ENCODE peak calls at places on chromosome 1, in nine cellular contexts. One of them, this sample, is unnamed.

GRCh38 chr1:211577277-211577825 is 1.6 kb downstream of the SLC30A1 start:
- DNase-seq in CD4-positive, alpha-beta memory T cell: no peak
- DNase-seq in heart right ventricle: no peak
- DNase-seq in cardiac muscle cell: no peak
- DNase-seq in right cardiac atrium: no peak
- DNase-seq in effector memory CD4-positive, alpha-beta T cell: no peak
- DNase-seq in naive thymus-derived CD4-positive, alpha-beta T cell: no peak
- DNase-seq in neuronal stem cell: no peak
- DNase-seq in PC-3: peak; percentile 33
- DNase-seq in this sample: no peak

GRCh38 chr1:113141650-113142473 is 68.9 kb downstream of the LRIG2 start:
- DNase-seq in CD4-positive, alpha-beta memory T cell: no peak
- DNase-seq in heart right ventricle: no peak
- DNase-seq in cardiac muscle cell: peak; percentile 66
- DNase-seq in right cardiac atrium: no peak
- DNase-seq in effector memory CD4-positive, alpha-beta T cell: no peak
- DNase-seq in naive thymus-derived CD4-positive, alpha-beta T cell: no peak
- DNase-seq in neuronal stem cell: no peak
- DNase-seq in PC-3: peak; percentile 64
- DNase-seq in this sample: no peak

GRCh38 chr1:87393437-87394085 is 64.9 kb downstream of the LMO4 start:
- DNase-seq in CD4-positive, alpha-beta memory T cell: no peak
- DNase-seq in heart right ventricle: no peak
- DNase-seq in cardiac muscle cell: no peak
- DNase-seq in right cardiac atrium: no peak
- DNase-seq in effector memory CD4-positive, alpha-beta T cell: no peak
- DNase-seq in naive thymus-derived CD4-positive, alpha-beta T cell: no peak
- DNase-seq in neuronal stem cell: no peak
- DNase-seq in PC-3: no peak
- DNase-seq in this sample: no peak

GRCh38 chr1:78715181-78715661 is 65.6 kb downstream of the IFI44 start:
- DNase-seq in CD4-positive, alpha-beta memory T cell: no peak
- DNase-seq in heart right ventricle: no peak
- DNase-seq in cardiac muscle cell: no peak
- DNase-seq in right cardiac atrium: no peak
- DNase-seq in effector memory CD4-positive, alpha-beta T cell: no peak
- DNase-seq in naive thymus-derived CD4-positive, alpha-beta T cell: no peak
- DNase-seq in neuronal stem cell: no peak
- DNase-seq in PC-3: peak; percentile 25
- DNase-seq in this sample: no peak

GRCh38 chr1:64823691-64824476 is 79.0 kb downstream of the RAVER2 start:
- DNase-seq in CD4-positive, alpha-beta memory T cell: peak; percentile 63
- DNase-seq in heart right ventricle: peak; percentile 77
- DNase-seq in cardiac muscle cell: peak; percentile 86
- DNase-seq in right cardiac atrium: peak; percentile 68
- DNase-seq in effector memory CD4-positive, alpha-beta T cell: peak; percentile 27
- DNase-seq in naive thymus-derived CD4-positive, alpha-beta T cell: peak; percentile 65
- DNase-seq in neuronal stem cell: peak; percentile 67
- DNase-seq in PC-3: peak; percentile 84
- DNase-seq in this sample: no peak

GRCh38 chr1:59972216-59972924 is 45.8 kb upstream of the CYP2J2 start:
- DNase-seq in CD4-positive, alpha-beta memory T cell: no peak
- DNase-seq in heart right ventricle: no peak
- DNase-seq in cardiac muscle cell: no peak
- DNase-seq in right cardiac atrium: no peak
- DNase-seq in effector memory CD4-positive, alpha-beta T cell: no peak
- DNase-seq in naive thymus-derived CD4-positive, alpha-beta T cell: no peak
- DNase-seq in neuronal stem cell: no peak
- DNase-seq in PC-3: no peak
- DNase-seq in this sample: no peak

GRCh38 chr1:182249201-182249676 is 142.4 kb downstream of the GLUL start:
- DNase-seq in CD4-positive, alpha-beta memory T cell: no peak
- DNase-seq in heart right ventricle: no peak
- DNase-seq in cardiac muscle cell: no peak
- DNase-seq in right cardiac atrium: no peak
- DNase-seq in effector memory CD4-positive, alpha-beta T cell: no peak
- DNase-seq in naive thymus-derived CD4-positive, alpha-beta T cell: no peak
- DNase-seq in neuronal stem cell: no peak
- DNase-seq in PC-3: peak; percentile 38
- DNase-seq in this sample: no peak

GRCh38 chr1:244050835-244051444 is at the start of gene ZBTB18:
- DNase-seq in CD4-positive, alpha-beta memory T cell: no peak
- DNase-seq in heart right ventricle: peak; percentile 29
- DNase-seq in cardiac muscle cell: peak; percentile 42
- DNase-seq in right cardiac atrium: peak; percentile 50
- DNase-seq in effector memory CD4-positive, alpha-beta T cell: no peak
- DNase-seq in naive thymus-derived CD4-positive, alpha-beta T cell: peak; percentile 15
- DNase-seq in neuronal stem cell: no peak
- DNase-seq in PC-3: peak; percentile 21
- DNase-seq in this sample: no peak

GRCh38 chr1:17538428-17539130 is 919 bp upstream of the ARHGEF10L start:
- DNase-seq in CD4-positive, alpha-beta memory T cell: no peak
- DNase-seq in heart right ventricle: no peak
- DNase-seq in cardiac muscle cell: peak; percentile 23
- DNase-seq in right cardiac atrium: peak; percentile 79
- DNase-seq in effector memory CD4-positive, alpha-beta T cell: no peak
- DNase-seq in naive thymus-derived CD4-positive, alpha-beta T cell: no peak
- DNase-seq in neuronal stem cell: peak; percentile 68
- DNase-seq in PC-3: no peak
- DNase-seq in this sample: peak; percentile 83

GRCh38 chr1:74690909-74691308 is 17.3 kb upstream of the ERICH3 start:
- DNase-seq in CD4-positive, alpha-beta memory T cell: no peak
- DNase-seq in heart right ventricle: no peak
- DNase-seq in cardiac muscle cell: no peak
- DNase-seq in right cardiac atrium: no peak
- DNase-seq in effector memory CD4-positive, alpha-beta T cell: no peak
- DNase-seq in naive thymus-derived CD4-positive, alpha-beta T cell: no peak
- DNase-seq in neuronal stem cell: no peak
- DNase-seq in PC-3: no peak
- DNase-seq in this sample: no peak

DNA sequence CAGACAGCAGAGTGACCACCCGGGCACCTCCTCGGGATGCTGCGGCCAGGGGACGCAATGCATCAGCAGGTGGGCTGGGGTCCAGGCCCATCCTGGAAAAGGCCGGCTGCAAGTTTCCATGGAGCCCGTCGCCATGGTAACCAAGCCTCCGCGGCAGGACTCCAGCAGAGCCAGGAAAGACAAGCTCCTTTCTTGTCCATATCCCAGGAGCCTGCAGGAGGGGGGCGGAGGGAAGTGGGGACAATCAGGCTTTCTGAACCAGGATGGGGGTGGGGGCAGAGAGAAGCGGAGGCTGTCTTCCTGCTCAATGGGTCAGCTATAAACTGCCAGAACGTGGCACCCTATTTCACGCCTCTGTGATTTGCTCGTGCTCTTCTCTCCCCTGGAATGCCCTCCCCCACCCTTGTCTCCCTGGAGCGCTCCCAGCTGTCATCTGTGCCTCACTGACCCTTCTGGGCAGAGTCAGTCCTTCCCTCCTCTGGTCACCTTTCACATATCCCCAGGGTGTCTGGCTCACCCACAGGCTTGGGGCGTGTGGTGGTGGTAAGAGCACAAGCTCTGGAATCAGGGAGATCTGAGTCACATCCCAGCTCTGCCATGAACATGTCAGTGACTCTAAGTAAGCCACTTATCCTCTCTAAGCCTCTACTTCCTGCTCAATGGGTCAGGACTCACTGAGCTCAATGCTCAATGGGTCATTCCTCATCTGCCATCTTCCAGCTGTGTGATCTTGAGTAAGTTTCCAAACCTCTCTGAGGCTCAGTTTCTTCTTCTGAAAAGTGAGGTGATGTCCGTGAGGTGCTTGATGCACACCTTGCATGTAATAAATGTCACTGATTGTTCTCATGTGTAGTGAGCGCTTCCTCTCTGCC is 58.9 kb upstream of the LAPTM5 start:
- DNase-seq in CD4-positive, alpha-beta memory T cell: no peak
- DNase-seq in heart right ventricle: peak; percentile 81
- DNase-seq in cardiac muscle cell: peak; percentile 80
- DNase-seq in right cardiac atrium: peak; percentile 80
- DNase-seq in effector memory CD4-positive, alpha-beta T cell: no peak
- DNase-seq in naive thymus-derived CD4-positive, alpha-beta T cell: no peak
- DNase-seq in neuronal stem cell: peak; percentile 95
- DNase-seq in PC-3: peak; percentile 84
- DNase-seq in this sample: no peak
- H3K27ac ChIP-seq in CD4-positive, alpha-beta memory T cell: no peak overlapping the region
- H3K27ac ChIP-seq in heart right ventricle: no peak overlapping the region
- H3K27ac ChIP-seq in cardiac muscle cell: no peak overlapping the region
- H3K27ac ChIP-seq in right cardiac atrium: no peak overlapping the region
- H3K27ac ChIP-seq in effector memory CD4-positive, alpha-beta T cell: no peak overlapping the region
- H3K27ac ChIP-seq in naive thymus-derived CD4-positive, alpha-beta T cell: no peak overlapping the region
- H3K27ac ChIP-seq in neuronal stem cell: peak overlapping the region; percentile 82
- H3K27ac ChIP-seq in PC-3: no peak overlapping the region
- H3K27ac ChIP-seq in this sample: no peak overlapping the region

GRCh38 chr1:54336121-54336520 is 70.1 kb downstream of the SSBP3 start:
- DNase-seq in CD4-positive, alpha-beta memory T cell: no peak
- DNase-seq in heart right ventricle: no peak
- DNase-seq in cardiac muscle cell: no peak
- DNase-seq in right cardiac atrium: no peak
- DNase-seq in effector memory CD4-positive, alpha-beta T cell: no peak
- DNase-seq in naive thymus-derived CD4-positive, alpha-beta T cell: no peak
- DNase-seq in neuronal stem cell: no peak
- DNase-seq in PC-3: no peak
- DNase-seq in this sample: no peak

GRCh38 chr1:54337928-54338327 is 68.3 kb downstream of the SSBP3 start:
- DNase-seq in CD4-positive, alpha-beta memory T cell: no peak
- DNase-seq in heart right ventricle: no peak
- DNase-seq in cardiac muscle cell: no peak
- DNase-seq in right cardiac atrium: no peak
- DNase-seq in effector memory CD4-positive, alpha-beta T cell: no peak
- DNase-seq in naive thymus-derived CD4-positive, alpha-beta T cell: peak; percentile 24
- DNase-seq in neuronal stem cell: no peak
- DNase-seq in PC-3: no peak
- DNase-seq in this sample: no peak

GRCh38 chr1:54337034-54337433 is 69.2 kb downstream of the SSBP3 start:
- DNase-seq in CD4-positive, alpha-beta memory T cell: no peak
- DNase-seq in heart right ventricle: no peak
- DNase-seq in cardiac muscle cell: no peak
- DNase-seq in right cardiac atrium: no peak
- DNase-seq in effector memory CD4-positive, alpha-beta T cell: no peak
- DNase-seq in naive thymus-derived CD4-positive, alpha-beta T cell: no peak
- DNase-seq in neuronal stem cell: no peak
- DNase-seq in PC-3: no peak
- DNase-seq in this sample: no peak

GRCh38 chr1:54334996-54335395 is 71.2 kb downstream of the SSBP3 start:
- DNase-seq in CD4-positive, alpha-beta memory T cell: no peak
- DNase-seq in heart right ventricle: no peak
- DNase-seq in cardiac muscle cell: no peak
- DNase-seq in right cardiac atrium: no peak
- DNase-seq in effector memory CD4-positive, alpha-beta T cell: no peak
- DNase-seq in naive thymus-derived CD4-positive, alpha-beta T cell: no peak
- DNase-seq in neuronal stem cell: no peak
- DNase-seq in PC-3: no peak
- DNase-seq in this sample: no peak

GRCh38 chr1:54335396-54336056 is 70.7 kb downstream of the SSBP3 start:
- DNase-seq in CD4-positive, alpha-beta memory T cell: no peak
- DNase-seq in heart right ventricle: peak; percentile 87
- DNase-seq in cardiac muscle cell: peak; percentile 97
- DNase-seq in right cardiac atrium: peak; percentile 86
- DNase-seq in effector memory CD4-positive, alpha-beta T cell: no peak
- DNase-seq in naive thymus-derived CD4-positive, alpha-beta T cell: no peak
- DNase-seq in neuronal stem cell: no peak
- DNase-seq in PC-3: peak; percentile 33
- DNase-seq in this sample: peak; percentile 85
- H3K27ac ChIP-seq in CD4-positive, alpha-beta memory T cell: no peak overlapping the region
- H3K27ac ChIP-seq in heart right ventricle: peak overlapping the region; percentile 87
- H3K27ac ChIP-seq in cardiac muscle cell: peak overlapping the region; percentile 79
- H3K27ac ChIP-seq in right cardiac atrium: peak overlapping the region; percentile 71
- H3K27ac ChIP-seq in effector memory CD4-positive, alpha-beta T cell: no peak overlapping the region
- H3K27ac ChIP-seq in naive thymus-derived CD4-positive, alpha-beta T cell: no peak overlapping the region
- H3K27ac ChIP-seq in neuronal stem cell: peak overlapping the region; percentile 9
- H3K27ac ChIP-seq in PC-3: no peak overlapping the region
- H3K27ac ChIP-seq in this sample: peak overlapping the region; percentile 80

DNA sequence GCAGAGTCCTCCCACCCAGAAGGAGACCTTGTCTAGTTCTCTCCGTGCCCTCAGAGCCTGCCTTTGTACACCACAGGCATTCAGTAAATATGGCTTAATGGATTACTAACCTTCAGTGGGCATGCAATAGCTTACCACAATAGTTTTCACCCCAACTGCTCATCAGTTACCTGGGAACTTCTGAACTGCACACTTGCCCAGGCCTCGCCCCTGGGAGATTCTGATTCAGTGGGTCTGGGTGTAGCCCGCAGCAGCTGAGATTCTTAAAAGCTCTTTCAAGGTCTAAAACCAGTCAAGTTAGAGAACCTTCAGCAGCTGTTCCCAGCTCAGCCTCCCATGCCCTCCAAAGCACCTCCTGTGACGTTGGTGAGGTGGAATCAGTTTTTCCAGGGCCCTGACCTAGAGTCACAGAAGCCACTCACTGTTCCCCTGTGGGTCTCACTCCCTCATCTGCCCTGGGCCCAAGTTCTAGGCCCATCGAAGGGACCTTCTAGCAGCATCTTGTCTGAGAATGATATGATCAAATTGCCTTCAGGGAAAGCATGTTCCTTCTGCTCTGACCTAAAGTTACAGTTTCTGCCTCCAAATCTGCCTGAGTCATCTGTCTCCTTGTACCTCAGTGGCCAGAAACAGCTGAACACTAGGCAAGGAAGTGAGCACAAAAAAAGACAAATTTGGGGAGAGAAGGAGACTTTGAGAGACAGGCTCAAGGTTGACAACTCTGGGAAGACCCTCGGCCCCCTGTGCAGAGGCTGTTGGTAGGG is 10.8 kb downstream of the ASAP3 start:
- DNase-seq in CD4-positive, alpha-beta memory T cell: no peak
- DNase-seq in heart right ventricle: no peak
- DNase-seq in cardiac muscle cell: no peak
- DNase-seq in right cardiac atrium: no peak
- DNase-seq in effector memory CD4-positive, alpha-beta T cell: no peak
- DNase-seq in naive thymus-derived CD4-positive, alpha-beta T cell: no peak
- DNase-seq in neuronal stem cell: no peak
- DNase-seq in PC-3: peak; percentile 50
- DNase-seq in this sample: no peak
- H3K27ac ChIP-seq in CD4-positive, alpha-beta memory T cell: no peak overlapping the region
- H3K27ac ChIP-seq in heart right ventricle: peak overlapping the region; percentile 29
- H3K27ac ChIP-seq in cardiac muscle cell: peak overlapping the region; percentile 53
- H3K27ac ChIP-seq in right cardiac atrium: no peak overlapping the region
- H3K27ac ChIP-seq in effector memory CD4-positive, alpha-beta T cell: no peak overlapping the region
- H3K27ac ChIP-seq in naive thymus-derived CD4-positive, alpha-beta T cell: no peak overlapping the region
- H3K27ac ChIP-seq in neuronal stem cell: no peak overlapping the region
- H3K27ac ChIP-seq in PC-3: peak overlapping the region; percentile 32
- H3K27ac ChIP-seq in this sample: no peak overlapping the region

GRCh38 chr1:201126832-201127754 is at the start of gene ASCL5:
- DNase-seq in CD4-positive, alpha-beta memory T cell: no peak
- DNase-seq in heart right ventricle: no peak
- DNase-seq in cardiac muscle cell: no peak
- DNase-seq in right cardiac atrium: peak; percentile 32
- DNase-seq in effector memory CD4-positive, alpha-beta T cell: no peak
- DNase-seq in naive thymus-derived CD4-positive, alpha-beta T cell: no peak
- DNase-seq in neuronal stem cell: no peak
- DNase-seq in PC-3: peak; percentile 100
- DNase-seq in this sample: no peak
- H3K27ac ChIP-seq in CD4-positive, alpha-beta memory T cell: no peak within 1 kb of the TSS
- H3K27ac ChIP-seq in heart right ventricle: no peak within 1 kb of the TSS
- H3K27ac ChIP-seq in cardiac muscle cell: peak within 1 kb of the TSS; percentile 35
- H3K27ac ChIP-seq in right cardiac atrium: no peak within 1 kb of the TSS
- H3K27ac ChIP-seq in effector memory CD4-positive, alpha-beta T cell: no peak within 1 kb of the TSS
- H3K27ac ChIP-seq in naive thymus-derived CD4-positive, alpha-beta T cell: no peak within 1 kb of the TSS
- H3K27ac ChIP-seq in neuronal stem cell: no peak within 1 kb of the TSS
- H3K27ac ChIP-seq in PC-3: peak within 1 kb of the TSS; percentile 35
- H3K27ac ChIP-seq in this sample: no peak within 1 kb of the TSS

GRCh38 chr1:23194119-23194984 is 22.9 kb downstream of the HTR1D start:
- DNase-seq in CD4-positive, alpha-beta memory T cell: no peak
- DNase-seq in heart right ventricle: no peak
- DNase-seq in cardiac muscle cell: peak; percentile 80
- DNase-seq in right cardiac atrium: no peak
- DNase-seq in effector memory CD4-positive, alpha-beta T cell: no peak
- DNase-seq in naive thymus-derived CD4-positive, alpha-beta T cell: no peak
- DNase-seq in neuronal stem cell: no peak
- DNase-seq in PC-3: peak; percentile 77
- DNase-seq in this sample: no peak
- H3K27ac ChIP-seq in CD4-positive, alpha-beta memory T cell: no peak overlapping the region
- H3K27ac ChIP-seq in heart right ventricle: no peak overlapping the region
- H3K27ac ChIP-seq in cardiac muscle cell: no peak overlapping the region
- H3K27ac ChIP-seq in right cardiac atrium: no peak overlapping the region
- H3K27ac ChIP-seq in effector memory CD4-positive, alpha-beta T cell: no peak overlapping the region
- H3K27ac ChIP-seq in naive thymus-derived CD4-positive, alpha-beta T cell: no peak overlapping the region
- H3K27ac ChIP-seq in neuronal stem cell: no peak overlapping the region
- H3K27ac ChIP-seq in PC-3: peak overlapping the region; percentile 96
- H3K27ac ChIP-seq in this sample: no peak overlapping the region

This sample was measured in coronary artery.